ENCODE peak calls at places on chromosomes 6 and 20, in seven cellular contexts. I is adipocyte; K is T-helper 2 cell treated with Interferon-gamma antibody and Interleukin-4, amounts not matched to agents 5 μg/mL and 100 μg/mL, for 36 hours; W is colonic mucosa; Y is Ammon's horn; T is activated naive CD4-positive, alpha-beta T cell treated with anti-CD3 and anti-CD28 coated beads, Interleukin-2, amount 10 ng/mL, durations not matched to agents 7 days and 5 days; X is HT1080. G is an unnamed sample.

GRCh38 chr6:7763896-7764295 is 38.0 kb downstream of the BMP6 start:
- DNase-seq in W (no peak), X (no peak), K (no peak), I (no peak), Y (peak; percentile 9), T (no peak), G (no peak)

GRCh38 chr20:6407163-6407562 is 284.3 kb upstream of the FERMT1 start:
- DNase-seq in K (no peak), X (no peak), T (no peak), I (no peak), Y (no peak), W (no peak), G (peak; percentile 51)

GRCh38 chr6:22631101-22631500 is 61.7 kb downstream of the HDGFL1 start:
- DNase-seq in W (no peak), Y (peak; percentile 10), T (no peak), X (no peak), I (peak; percentile 22), K (no peak), G (no peak)

GRCh38 chr6:121335111-121336008 is 1.1 kb upstream of the TBC1D32 start:
- DNase-seq in T (no peak), Y (no peak), I (no peak), W (no peak), X (no peak), K (no peak), G (no peak)

GRCh38 chr6:4369616-4370015 is 234.2 kb upstream of the ECI2 start:
- DNase-seq in W (no peak), I (peak; percentile 33), X (peak; percentile 86), K (no peak), Y (no peak), T (no peak), G (no peak)

GRCh38 chr6:10014561-10014960 is 400.3 kb downstream of the TFAP2A start:
- DNase-seq in W (no peak), T (no peak), Y (peak; percentile 56), I (peak; percentile 84), X (peak; percentile 21), K (no peak), G (no peak)

GRCh38 chr6:96923400-96923799 is 1.1 kb upstream of the KLHL32 start:
- DNase-seq in K (no peak), X (no peak), T (no peak), I (no peak), Y (no peak), W (no peak), G (no peak)

GRCh38 chr6:36989264-36989663 is 3.3 kb upstream of the MTCH1 start:
- DNase-seq in Y (no peak), I (no peak), T (no peak), K (no peak), X (no peak), W (no peak), G (no peak)

GRCh38 chr20:57713951-57714350 is 4.1 kb upstream of the PMEPA1 start:
- DNase-seq in Y (no peak), X (no peak), I (no peak), W (no peak), K (no peak), T (no peak), G (no peak)

GRCh38 chr20:14879020-14879697 is 541.7 kb upstream of the FLRT3 start:
- DNase-seq in X (peak; percentile 93), K (no peak), W (no peak), T (no peak), I (peak; percentile 76), Y (no peak), G (peak; percentile 99)

GRCh38 chr20:25525857-25526256 is 59.5 kb downstream of the NINL start:
- DNase-seq in X (peak; percentile 89), K (no peak), I (peak; percentile 94), W (no peak), T (no peak), Y (no peak), G (peak; percentile 89)

GRCh38 chr6:53033764-53034163 is 31.4 kb upstream of the FBXO9 start:
- DNase-seq in Y (no peak), K (no peak), I (peak; percentile 82), X (no peak), T (no peak), W (no peak), G (peak; percentile 50)

GRCh38 chr20:59832406-59833156 is 100.9 kb downstream of the SYCP2 start:
- DNase-seq in T (no peak), Y (no peak), W (peak; percentile 11), K (no peak), X (no peak), I (no peak), G (no peak)

GRCh38 chr6:12842126-12842525 is 125.6 kb downstream of the PHACTR1 start:
- DNase-seq in T (no peak), I (no peak), X (no peak), Y (no peak), K (no peak), W (no peak), G (peak; percentile 18)

GRCh38 chr20:40961176-40961575 is 67.4 kb upstream of the TOP1 start:
- DNase-seq in T (no peak), Y (no peak), I (no peak), W (peak; percentile 8), K (no peak), X (no peak), G (no peak)

GRCh38 chr6:20575691-20576451 is 41.6 kb downstream of the CDKAL1 start:
- DNase-seq in X (no peak), I (no peak), T (no peak), Y (no peak), W (no peak), K (no peak), G (no peak)

GRCh38 chr6:36197739-36198221 is 1.2 kb downstream of the BRPF3 start:
- DNase-seq in Y (peak; percentile 36), X (no peak), K (no peak), T (no peak), I (no peak), W (no peak), G (no peak)

GRCh38 chr6:10382322-10382721 is 32.6 kb downstream of the TFAP2A start:
- DNase-seq in Y (no peak), X (no peak), W (no peak), K (no peak), I (no peak), T (no peak), G (no peak)

GRCh38 chr6:31658158-31658688 is 2.4 kb downstream of the C6orf47 start:
- DNase-seq in I (no peak), T (no peak), X (no peak), K (no peak), Y (no peak), W (no peak), G (no peak)

GRCh38 chr6:106783631-106784566 is 154.5 kb downstream of the QRSL1 start:
- DNase-seq in I (no peak), W (no peak), X (peak; percentile 80), T (no peak), K (no peak), Y (no peak), G (peak; percentile 93)

GRCh38 chr20:59463541-59463940 is 140.8 kb upstream of the PHACTR3 start:
- DNase-seq in Y (no peak), X (no peak), W (no peak), I (no peak), K (no peak), T (no peak), G (no peak)

GRCh38 chr6:132147530-132148011 is 196.4 kb upstream of the CCN2 start:
- DNase-seq in K (no peak), X (peak; percentile 66), I (peak; percentile 74), T (no peak), Y (no peak), W (no peak), G (no peak)

GRCh38 chr6:143531720-143532504 is 20.4 kb upstream of the FUCA2 start:
- DNase-seq in W (peak; percentile 45), T (no peak), Y (no peak), K (no peak), I (no peak), X (no peak), G (no peak)

GRCh38 chr6:31243508-31243907 is 28.4 kb downstream of the HLA-C start:
- DNase-seq in K (no peak), Y (no peak), I (no peak), W (no peak), T (no peak), X (no peak), G (no peak)

GRCh38 chr20:39291301-39291700 is 329.2 kb downstream of the DHX35 start:
- DNase-seq in X (peak; percentile 43), T (no peak), I (no peak), Y (no peak), K (no peak), W (no peak), G (no peak)

GRCh38 chr6:73152998-73153757 is 72.1 kb downstream of the KHDC1L start:
- DNase-seq in T (no peak), W (no peak), Y (no peak), I (peak; percentile 56), K (no peak), X (no peak), G (peak; percentile 35)

GRCh38 chr6:31007694-31008093 is 2.6 kb upstream of the MUC22 start:
- DNase-seq in I (peak; percentile 85), T (no peak), Y (no peak), K (no peak), X (peak; percentile 92), W (no peak), G (peak; percentile 94)

GRCh38 chr6:11621119-11621518 is 83.6 kb downstream of the TMEM170B start:
- DNase-seq in Y (no peak), W (no peak), I (no peak), T (no peak), K (no peak), X (no peak), G (peak; percentile 12)